ENCODE peak calls at places on chromosomes 16 and 17, in five cellular contexts. Q, Z, H, G and R are unnamed samples.

GRCh38 chr17:42288078-42288984 is at the start of gene STAT5A:
- DNase-seq in H (peak; percentile 98), Q (peak; percentile 82), G (peak; percentile 82), Z (peak; percentile 20), R (peak; percentile 89)

GRCh38 chr16:19382887-19383816 is 34.5 kb upstream of the TMC5 start:
- DNase-seq in Q (no peak), H (peak; percentile 89), G (no peak), Z (no peak), R (no peak)

GRCh38 chr16:56931253-56931768 is 631 bp upstream of the HERPUD1 start:
- DNase-seq in G (peak; percentile 49), Q (no peak), Z (no peak), H (no peak), R (no peak)

GRCh38 chr16:29011112-29011511 is 26.3 kb downstream of the LAT start:
- DNase-seq in H (no peak), Q (no peak), Z (no peak), G (peak; percentile 48), R (no peak)

GRCh38 chr17:39716879-39717536 is 13.3 kb downstream of the MIEN1 start:
- DNase-seq in G (no peak), H (peak; percentile 51), Q (no peak), Z (no peak), R (no peak)

GRCh38 chr16:82302007-82302733 is 132.1 kb upstream of the MPHOSPH6 start:
- DNase-seq in G (no peak), Q (no peak), Z (no peak), H (no peak), R (no peak)

GRCh38 chr17:2364132-2365116 is 27.1 kb downstream of the SGSM2 start:
- DNase-seq in G (no peak), H (peak; percentile 60), Q (no peak), Z (no peak), R (no peak)

GRCh38 chr16:84959784-84960417 is 51.4 kb downstream of the ZDHHC7 start:
- DNase-seq in Z (no peak), G (no peak), Q (no peak), H (peak; percentile 26), R (no peak)

GRCh38 chr17:83203472-83204221 is 124.2 kb downstream of the METRNL start:
- DNase-seq in Z (no peak), H (peak; percentile 71), Q (no peak), G (no peak), R (no peak)

GRCh38 chr17:19507673-19508326 is 25.9 kb upstream of the SLC47A1 start:
- DNase-seq in Q (peak; percentile 85), Z (peak; percentile 86), H (peak; percentile 94), G (peak; percentile 96), R (peak; percentile 93)

GRCh38 chr16:22977294-22977697 is 163.3 kb downstream of the HS3ST2 start:
- DNase-seq in G (peak; percentile 54), H (no peak), Q (no peak), Z (no peak), R (no peak)

GRCh38 chr17:81020767-81021497 is 14.0 kb upstream of the BAIAP2 start:
- DNase-seq in Z (no peak), G (no peak), Q (peak; percentile 83), H (peak; percentile 88), R (peak; percentile 34)

GRCh38 chr17:7560172-7561027 is 1.3 kb upstream of the SENP3 start:
- DNase-seq in H (no peak), Q (peak; percentile 62), G (peak; percentile 90), Z (no peak), R (peak; percentile 81)

GRCh38 chr16:57698812-57699405 is 4.3 kb downstream of the DRC7 start:
- DNase-seq in Z (no peak), G (no peak), H (no peak), Q (no peak), R (no peak)

GRCh38 chr16:86634290-86634689 is 55.9 kb downstream of the FOXL1 start:
- DNase-seq in Q (peak; percentile 40), G (peak; percentile 27), H (no peak), Z (no peak), R (peak; percentile 47)

GRCh38 chr17:731943-732787 is at the start of gene TLCD3A:
- DNase-seq in H (peak; percentile 92), G (peak; percentile 86), Q (peak; percentile 64), Z (no peak), R (peak; percentile 57)

GRCh38 chr16:71929048-71929447 is 33.7 kb downstream of the IST1 start:
- DNase-seq in G (no peak), Z (peak; percentile 68), Q (peak; percentile 86), H (no peak), R (peak; percentile 84)

GRCh38 chr16:68985268-68985667 is 120.2 kb upstream of the HAS3 start:
- DNase-seq in Z (no peak), H (no peak), Q (no peak), G (no peak), R (peak; percentile 28)

GRCh38 chr17:35766903-35767510 is 6.3 kb downstream of the C17orf50 start:
- DNase-seq in Z (no peak), H (peak; percentile 16), G (no peak), Q (no peak), R (peak; percentile 71)

GRCh38 chr17:58242171-58242784 is 3.9 kb downstream of the LPO start:
- DNase-seq in H (no peak), Q (no peak), Z (no peak), G (no peak), R (no peak)

GRCh38 chr17:5715478-5715877 is 131.2 kb upstream of the NLRP1 start:
- DNase-seq in G (no peak), Z (no peak), H (no peak), Q (no peak), R (no peak)

GRCh38 chr17:3796110-3796821 is 4.7 kb downstream of the ITGAE start:
- DNase-seq in H (no peak), Z (no peak), G (no peak), Q (peak; percentile 40), R (no peak)

GRCh38 chr17:3004925-3005324 is 58.5 kb downstream of the OR1D5 start:
- DNase-seq in H (peak; percentile 63), Z (no peak), G (no peak), Q (no peak), R (no peak)

GRCh38 chr17:30312218-30312617 is 20.5 kb upstream of the BLMH start:
- DNase-seq in Z (no peak), G (no peak), H (no peak), Q (no peak), R (no peak)

GRCh38 chr16:745739-746138 is 4.9 kb upstream of the CIAO3 start:
- DNase-seq in H (peak; percentile 81), Q (no peak), G (peak; percentile 86), Z (no peak), R (no peak)

GRCh38 chr16:88676502-88677242 is 9.6 kb downstream of the SNAI3 start:
- DNase-seq in Q (no peak), Z (no peak), G (no peak), H (no peak), R (no peak)

GRCh38 chr16:29989111-29989858 is 6.1 kb downstream of the HIRIP3 start:
- DNase-seq in Q (no peak), H (peak; percentile 80), Z (no peak), G (no peak), R (no peak)

GRCh38 chr16:35908942-35909341 is 2449.5 kb downstream of the TP53TG3F start:
- DNase-seq in G (no peak), Z (no peak), Q (no peak), H (no peak), R (no peak)

GRCh38 chr17:965311-965989 is 14.1 kb downstream of the NXN start:
- DNase-seq in G (no peak), H (no peak), Z (no peak), Q (peak; percentile 67), R (no peak)